ENCODE peak calls at places on chromosomes 11 and 22, in seven cellular contexts. One of them, this sample, is unnamed.

GRCh38 chr11:109789911-109790310 is 303.3 kb upstream of the ZC3H12C start:
- DNase-seq in AML-193: no peak
- DNase-seq in tibial artery: no peak
- DNase-seq in Daoy: no peak
- DNase-seq in tibial nerve: no peak
- DNase-seq in LoVo: no peak
- DNase-seq in anterior cingulate cortex: no peak
- DNase-seq in this sample: no peak

GRCh38 chr11:115480611-115481010 is 23.6 kb downstream of the CADM1 start:
- DNase-seq in AML-193: no peak
- DNase-seq in tibial artery: no peak
- DNase-seq in Daoy: no peak
- DNase-seq in tibial nerve: no peak
- DNase-seq in LoVo: no peak
- DNase-seq in anterior cingulate cortex: no peak
- DNase-seq in this sample: no peak

GRCh38 chr22:30425616-30426394 is at the start of gene MTFP1:
- DNase-seq in AML-193: peak
- DNase-seq in tibial artery: peak
- DNase-seq in Daoy: peak
- DNase-seq in tibial nerve: no peak
- DNase-seq in LoVo: peak
- DNase-seq in anterior cingulate cortex: peak
- DNase-seq in this sample: peak

GRCh38 chr11:44939673-44940072 is 11.0 kb downstream of the TP53I11 start:
- DNase-seq in AML-193: no peak
- DNase-seq in tibial artery: peak
- DNase-seq in Daoy: no peak
- DNase-seq in tibial nerve: no peak
- DNase-seq in LoVo: no peak
- DNase-seq in anterior cingulate cortex: no peak
- DNase-seq in this sample: peak

GRCh38 chr11:27701262-27702105 is 1.2 kb upstream of the BDNF start:
- DNase-seq in AML-193: no peak
- DNase-seq in tibial artery: no peak
- DNase-seq in Daoy: peak
- DNase-seq in tibial nerve: no peak
- DNase-seq in LoVo: peak
- DNase-seq in anterior cingulate cortex: peak
- DNase-seq in this sample: peak

GRCh38 chr11:63986156-63986931 is at the start of gene OTUB1:
- DNase-seq in AML-193: peak
- DNase-seq in tibial artery: peak
- DNase-seq in Daoy: peak
- DNase-seq in tibial nerve: peak
- DNase-seq in LoVo: peak
- DNase-seq in anterior cingulate cortex: peak
- DNase-seq in this sample: peak

GRCh38 chr11:126481303-126481680 is 125.8 kb downstream of the ST3GAL4 start:
- DNase-seq in AML-193: no peak
- DNase-seq in tibial artery: no peak
- DNase-seq in Daoy: no peak
- DNase-seq in tibial nerve: no peak
- DNase-seq in LoVo: no peak
- DNase-seq in anterior cingulate cortex: no peak
- DNase-seq in this sample: no peak

GRCh38 chr11:11442791-11443190 is 89.7 kb upstream of the CSNK2A3 start:
- DNase-seq in AML-193: no peak
- DNase-seq in tibial artery: no peak
- DNase-seq in Daoy: no peak
- DNase-seq in tibial nerve: no peak
- DNase-seq in LoVo: no peak
- DNase-seq in anterior cingulate cortex: no peak
- DNase-seq in this sample: no peak

GRCh38 chr11:57249384-57250319 is 12.6 kb upstream of the APLNR start:
- DNase-seq in AML-193: peak
- DNase-seq in tibial artery: peak
- DNase-seq in Daoy: peak
- DNase-seq in tibial nerve: peak
- DNase-seq in LoVo: peak
- DNase-seq in anterior cingulate cortex: peak
- DNase-seq in this sample: peak

GRCh38 chr22:39958009-39958711 is 2.0 kb upstream of the TMA7B start:
- DNase-seq in AML-193: no peak
- DNase-seq in tibial artery: no peak
- DNase-seq in Daoy: no peak
- DNase-seq in tibial nerve: no peak
- DNase-seq in LoVo: no peak
- DNase-seq in anterior cingulate cortex: no peak
- DNase-seq in this sample: no peak

GRCh38 chr11:1168256-1168655 is 10.5 kb downstream of the MUC5AC start:
- DNase-seq in AML-193: no peak
- DNase-seq in tibial artery: no peak
- DNase-seq in Daoy: no peak
- DNase-seq in tibial nerve: no peak
- DNase-seq in LoVo: no peak
- DNase-seq in anterior cingulate cortex: no peak
- DNase-seq in this sample: no peak

GRCh38 chr11:94740083-94740974 is 27.8 kb upstream of the AMOTL1 start:
- DNase-seq in AML-193: no peak
- DNase-seq in tibial artery: peak
- DNase-seq in Daoy: peak
- DNase-seq in tibial nerve: no peak
- DNase-seq in LoVo: no peak
- DNase-seq in anterior cingulate cortex: peak
- DNase-seq in this sample: no peak

GRCh38 chr11:2262301-2263011 is 7.9 kb downstream of the ASCL2 start:
- DNase-seq in AML-193: no peak
- DNase-seq in tibial artery: no peak
- DNase-seq in Daoy: no peak
- DNase-seq in tibial nerve: no peak
- DNase-seq in LoVo: no peak
- DNase-seq in anterior cingulate cortex: no peak
- DNase-seq in this sample: no peak

GRCh38 chr11:67504023-67504949 is 877 bp downstream of the PITPNM1 start:
- DNase-seq in AML-193: no peak
- DNase-seq in tibial artery: no peak
- DNase-seq in Daoy: peak
- DNase-seq in tibial nerve: no peak
- DNase-seq in LoVo: peak
- DNase-seq in anterior cingulate cortex: no peak
- DNase-seq in this sample: no peak

GRCh38 chr11:11407738-11408084 is 54.7 kb upstream of the CSNK2A3 start:
- DNase-seq in AML-193: no peak
- DNase-seq in tibial artery: peak
- DNase-seq in Daoy: no peak
- DNase-seq in tibial nerve: no peak
- DNase-seq in LoVo: no peak
- DNase-seq in anterior cingulate cortex: no peak
- DNase-seq in this sample: no peak

GRCh38 chr11:47189100-47189834 is 3.0 kb upstream of the PACSIN3 start:
- DNase-seq in AML-193: no peak
- DNase-seq in tibial artery: no peak
- DNase-seq in Daoy: peak
- DNase-seq in tibial nerve: no peak
- DNase-seq in LoVo: peak
- DNase-seq in anterior cingulate cortex: no peak
- DNase-seq in this sample: no peak

GRCh38 chr22:27139935-27140493 is 482.6 kb downstream of the MIAT start:
- DNase-seq in AML-193: no peak
- DNase-seq in tibial artery: peak
- DNase-seq in Daoy: peak
- DNase-seq in tibial nerve: no peak
- DNase-seq in LoVo: peak
- DNase-seq in anterior cingulate cortex: no peak
- DNase-seq in this sample: no peak

GRCh38 chr11:65859812-65860277 is 388 bp upstream of the MUS81 start:
- DNase-seq in AML-193: no peak
- DNase-seq in tibial artery: peak
- DNase-seq in Daoy: no peak
- DNase-seq in tibial nerve: no peak
- DNase-seq in LoVo: no peak
- DNase-seq in anterior cingulate cortex: no peak
- DNase-seq in this sample: peak

GRCh38 chr11:68380786-68381622 is 68.6 kb downstream of the LRP5 start:
- DNase-seq in AML-193: no peak
- DNase-seq in tibial artery: peak
- DNase-seq in Daoy: no peak
- DNase-seq in tibial nerve: no peak
- DNase-seq in LoVo: no peak
- DNase-seq in anterior cingulate cortex: no peak
- DNase-seq in this sample: no peak

GRCh38 chr11:31262761-31263160 is 106.8 kb downstream of the DCDC1 start:
- DNase-seq in AML-193: no peak
- DNase-seq in tibial artery: no peak
- DNase-seq in Daoy: peak
- DNase-seq in tibial nerve: no peak
- DNase-seq in LoVo: no peak
- DNase-seq in anterior cingulate cortex: no peak
- DNase-seq in this sample: no peak

GRCh38 chr11:63406458-63406857 is 36.9 kb downstream of the SLC22A9 start:
- DNase-seq in AML-193: no peak
- DNase-seq in tibial artery: no peak
- DNase-seq in Daoy: no peak
- DNase-seq in tibial nerve: no peak
- DNase-seq in LoVo: no peak
- DNase-seq in anterior cingulate cortex: no peak
- DNase-seq in this sample: no peak

GRCh38 chr22:29328566-29329500 is 13.3 kb upstream of the RASL10A start:
- DNase-seq in AML-193: no peak
- DNase-seq in tibial artery: no peak
- DNase-seq in Daoy: peak
- DNase-seq in tibial nerve: no peak
- DNase-seq in LoVo: no peak
- DNase-seq in anterior cingulate cortex: peak
- DNase-seq in this sample: no peak

This sample was measured in Kasumi-1.